ENCODE peak calls at places on chromosomes 12 and 14, in four cellular contexts. J is hippocampal formation; F is stimulated activated naive CD4-positive, alpha-beta T cell; P is iris pigment epithelial cell. A is an unnamed sample.
A peak's percentile ranks its signal among the peaks of the same experiment; 100 is the strongest.

GRCh38 chr14:41154143-41154807 is 452.4 kb upstream of the LRFN5 start:
- DNase-seq in J (no peak), F (no peak), P (no peak), A (no peak)

GRCh38 chr12:18886962-18887361 is 149.0 kb downstream of the CAPZA3 start:
- DNase-seq in J (no peak), F (no peak), P (no peak), A (no peak)

GRCh38 chr12:119804011-119804641 is 73.0 kb downstream of the CIT start:
- DNase-seq in J (peak; percentile 49), F (no peak), P (peak; percentile 55), A (peak; percentile 32)

GRCh38 chr12:132754555-132754954 is 7.1 kb downstream of the ANKLE2 start:
- DNase-seq in J (no peak), F (no peak), P (no peak), A (no peak)

GRCh38 chr14:99561827-99562226 is 42.2 kb downstream of the CCDC85C start:
- DNase-seq in J (no peak), F (no peak), P (no peak), A (no peak)

GRCh38 chr14:90986510-90986909 is 73.9 kb downstream of the RPS6KA5 start:
- DNase-seq in J (no peak), F (no peak), P (no peak), A (no peak)

GRCh38 chr14:81849714-81850113 is 316.1 kb upstream of the SEL1L start:
- DNase-seq in J (no peak), F (no peak), P (no peak), A (no peak)

GRCh38 chr12:75891072-75891471 is 140.5 kb downstream of the PHLDA1 start:
- DNase-seq in J (no peak), F (no peak), P (no peak), A (no peak)

GRCh38 chr14:79057333-79057732 is 887.2 kb downstream of the NRXN3 start:
- DNase-seq in J (no peak), F (no peak), P (no peak), A (no peak)